ENCODE peak calls at places on chromosome 22, in six cellular contexts. B, Y, C, Q, Z and L are unnamed samples.

GRCh38 chr22:43796567-43796966 is 15.5 kb downstream of the EFCAB6 start:
- DNase-seq in B (no peak), Y (no peak), C (no peak), Q (no peak), Z (no peak), L (peak; percentile 36)

GRCh38 chr22:26585104-26585790 is 4.7 kb downstream of the TPST2 start:
- DNase-seq in B (peak; percentile 91), Y (no peak), C (no peak), Q (no peak), Z (no peak), L (peak; percentile 72)

GRCh38 chr22:49300951-49301397 is 526.7 kb downstream of the BRD1 start:
- DNase-seq in B (peak; percentile 21), Y (peak; percentile 29), C (no peak), Q (no peak), Z (no peak), L (no peak)

GRCh38 chr22:31286360-31287255 is 5.7 kb downstream of the PIK3IP1 start:
- DNase-seq in B (no peak), Y (no peak), C (peak; percentile 56), Q (no peak), Z (peak; percentile 66), L (no peak)

GRCh38 chr22:49960967-49961600 is 512 bp downstream of the PIM3 start:
- DNase-seq in B (peak; percentile 65), Y (no peak), C (no peak), Q (no peak), Z (no peak), L (peak; percentile 45)

GRCh38 chr22:49551446-49551845 is 276.2 kb downstream of the BRD1 start:
- DNase-seq in B (peak; percentile 22), Y (no peak), C (no peak), Q (no peak), Z (no peak), L (no peak)

GRCh38 chr22:19086944-19087343 is 35.3 kb downstream of the DGCR2 start:
- DNase-seq in B (no peak), Y (no peak), C (no peak), Q (no peak), Z (no peak), L (peak; percentile 50)

GRCh38 chr22:25120093-25120561 is 79.5 kb upstream of the CRYBB3 start:
- DNase-seq in B (no peak), Y (no peak), C (no peak), Q (no peak), Z (no peak), L (no peak)

GRCh38 chr22:40300884-40301672 is 45.2 kb upstream of the ADSL start:
- DNase-seq in B (no peak), Y (no peak), C (no peak), Q (no peak), Z (no peak), L (no peak)

GRCh38 chr22:45442120-45442519 is 28.6 kb downstream of the RIBC2 start:
- DNase-seq in B (no peak), Y (no peak), C (no peak), Q (no peak), Z (no peak), L (no peak)

GRCh38 chr22:45511847-45512261 is 9.2 kb downstream of the FBLN1 start:
- DNase-seq in B (peak; percentile 77), Y (no peak), C (no peak), Q (no peak), Z (no peak), L (peak; percentile 88)

GRCh38 chr22:37051629-37052385 is at the start of gene KCTD17:
- DNase-seq in B (peak; percentile 87), Y (peak; percentile 80), C (peak; percentile 46), Q (peak; percentile 66), Z (peak; percentile 54), L (peak; percentile 50)

GRCh38 chr22:30208631-30209603 is 37.6 kb downstream of the LIF start:
- DNase-seq in B (peak; percentile 82), Y (no peak), C (no peak), Q (no peak), Z (no peak), L (peak; percentile 94)

GRCh38 chr22:41197808-41198585 is 7.1 kb upstream of the L3MBTL2 start:
- DNase-seq in B (peak; percentile 68), Y (no peak), C (no peak), Q (peak; percentile 16), Z (peak; percentile 37), L (peak; percentile 18)

GRCh38 chr22:17201285-17201945 is 17.8 kb downstream of the ADA2 start:
- DNase-seq in B (no peak), Y (no peak), C (no peak), Q (no peak), Z (no peak), L (no peak)

GRCh38 chr22:49179175-49179574 is 648.5 kb downstream of the BRD1 start:
- DNase-seq in B (no peak), Y (no peak), C (no peak), Q (no peak), Z (no peak), L (no peak)

GRCh38 chr22:17917490-17917983 is 106.8 kb downstream of the MICAL3 start:
- DNase-seq in B (peak; percentile 68), Y (no peak), C (no peak), Q (no peak), Z (no peak), L (no peak)

GRCh38 chr22:22748297-22748743 is 103.9 kb downstream of the GGTLC2 start:
- DNase-seq in B (no peak), Y (no peak), C (no peak), Q (no peak), Z (no peak), L (peak; percentile 8)

GRCh38 chr22:19707347-19708322 is 6.7 kb upstream of the SEPTIN5 start:
- DNase-seq in B (peak; percentile 31), Y (peak; percentile 42), C (no peak), Q (no peak), Z (no peak), L (no peak)

GRCh38 chr22:43391306-43391705 is 20.5 kb upstream of the MPPED1 start:
- DNase-seq in B (no peak), Y (no peak), C (no peak), Q (no peak), Z (no peak), L (no peak)

GRCh38 chr22:48004038-48004437 is 1241.6 kb downstream of the TBC1D22A start:
- DNase-seq in B (no peak), Y (no peak), C (no peak), Q (no peak), Z (no peak), L (no peak)

GRCh38 chr22:49133541-49133940 is 694.1 kb downstream of the BRD1 start:
- DNase-seq in B (no peak), Y (no peak), C (no peak), Q (no peak), Z (no peak), L (no peak)

GRCh38 chr22:29780781-29781676 is 13.9 kb downstream of the UQCR10 start:
- DNase-seq in B (no peak), Y (peak; percentile 61), C (no peak), Q (no peak), Z (no peak), L (peak; percentile 93)

GRCh38 chr22:45842141-45842831 is 134.7 kb downstream of the WNT7B start:
- DNase-seq in B (no peak), Y (no peak), C (no peak), Q (no peak), Z (no peak), L (peak; percentile 91)

GRCh38 chr22:38612217-38613006 is 42.4 kb upstream of the DMC1 start:
- DNase-seq in B (no peak), Y (no peak), C (no peak), Q (no peak), Z (no peak), L (no peak)

GRCh38 chr22:30873086-30873650 is 95.4 kb downstream of the MORC2 start:
- DNase-seq in B (no peak), Y (no peak), C (no peak), Q (no peak), Z (no peak), L (no peak)

GRCh38 chr22:44605486-44605885 is 96.5 kb upstream of the PRR5 start:
- DNase-seq in B (no peak), Y (no peak), C (no peak), Q (no peak), Z (no peak), L (no peak)

GRCh38 chr22:35292786-35293185 is 6.9 kb upstream of the TOM1 start:
- DNase-seq in B (no peak), Y (no peak), C (no peak), Q (no peak), Z (no peak), L (no peak)

GRCh38 chr22:26460202-26460601 is 23.4 kb downstream of the HPS4 start:
- DNase-seq in B (no peak), Y (no peak), C (no peak), Q (no peak), Z (no peak), L (no peak)

GRCh38 chr22:39712081-39712480 is 141.5 kb downstream of the CACNA1I start:
- DNase-seq in B (no peak), Y (no peak), C (no peak), Q (no peak), Z (no peak), L (no peak)

GRCh38 chr22:22210375-22210774 is 34.2 kb upstream of the VPREB1 start:
- DNase-seq in B (no peak), Y (no peak), C (peak; percentile 14), Q (peak; percentile 6), Z (no peak), L (peak; percentile 84)

GRCh38 chr22:32745251-32745995 is 56.1 kb upstream of the TIMP3 start:
- DNase-seq in B (peak; percentile 73), Y (peak; percentile 70), C (no peak), Q (no peak), Z (no peak), L (peak; percentile 69)

GRCh38 chr22:46619240-46619829 is 851 bp upstream of the GRAMD4 start:
- DNase-seq in B (no peak), Y (no peak), C (no peak), Q (no peak), Z (no peak), L (peak; percentile 30)

GRCh38 chr22:40813912-40814315 is 5.2 kb downstream of the SLC25A17 start:
- DNase-seq in B (no peak), Y (no peak), C (no peak), Q (no peak), Z (no peak), L (no peak)

GRCh38 chr22:39239561-39240423 is 5.0 kb downstream of the PDGFB start:
- DNase-seq in B (peak; percentile 40), Y (no peak), C (no peak), Q (no peak), Z (no peak), L (no peak)

GRCh38 chr22:28015676-28016601 is 96.9 kb upstream of the PITPNB start:
- DNase-seq in B (peak; percentile 54), Y (no peak), C (no peak), Q (no peak), Z (no peak), L (no peak)

GRCh38 chr22:40335358-40335757 is 10.9 kb upstream of the ADSL start:
- DNase-seq in B (no peak), Y (no peak), C (no peak), Q (no peak), Z (no peak), L (no peak)

GRCh38 chr22:25622011-25622410 is 57.5 kb downstream of the GRK3 start:
- DNase-seq in B (no peak), Y (no peak), C (no peak), Q (no peak), Z (no peak), L (peak; percentile 85)